ENCODE peak calls at places on chromosomes 11 and 22, in eight cellular contexts. V, G, K, L, W, U, D and Z are unnamed samples.

GRCh38 chr11:134071306-134071705 is 2.4 kb downstream of the JAM3 start:
- DNase-seq in U (no peak), K (no peak), G (no peak), D (no peak), L (no peak), V (no peak), W (no peak), Z (no peak)

GRCh38 chr11:108906329-108906728 is 241.5 kb downstream of the DDX10 start:
- DNase-seq in U (peak), V (peak), K (no peak), W (no peak), G (peak), L (no peak), D (no peak), Z (no peak)

GRCh38 chr22:46077669-46078099 is 72.6 kb upstream of the PPARA start:
- DNase-seq in W (no peak), K (no peak), L (no peak), D (no peak), U (no peak), V (no peak), G (peak), Z (no peak)

GRCh38 chr11:128407962-128408361 is 179.4 kb downstream of the ETS1 start:
- DNase-seq in D (no peak), L (no peak), V (peak), W (no peak), U (no peak), G (peak), K (no peak), Z (no peak)

GRCh38 chr11:47946682-47947575 is 33.4 kb upstream of the PTPRJ start:
- DNase-seq in U (peak), G (peak), L (no peak), V (peak), W (peak), D (peak), K (peak), Z (peak)

GRCh38 chr11:105821366-105821765 is 200.7 kb downstream of the MSANTD4 start:
- DNase-seq in V (no peak), L (no peak), U (no peak), K (no peak), G (no peak), W (no peak), D (no peak), Z (no peak)

GRCh38 chr11:57515332-57516060 is at the start of gene SLC43A1:
- DNase-seq in W (peak), D (peak), L (peak), G (peak), K (no peak), V (peak), U (peak), Z (peak)

GRCh38 chr11:69172674-69173073 is 16.9 kb downstream of the SMIM38 start:
- DNase-seq in G (no peak), D (no peak), K (no peak), L (no peak), W (no peak), V (peak), U (no peak), Z (no peak)

GRCh38 chr11:34318111-34319037 is 39.4 kb downstream of the ABTB2 start:
- DNase-seq in U (peak), V (no peak), L (no peak), G (peak), K (peak), D (no peak), W (peak), Z (no peak)

GRCh38 chr22:24950272-24950902 is 2.1 kb upstream of the KIAA1671 start:
- DNase-seq in V (no peak), L (no peak), G (peak), D (no peak), U (no peak), K (no peak), W (no peak), Z (no peak)

GRCh38 chr11:95520361-95520760 is 269.2 kb downstream of the FAM76B start:
- DNase-seq in K (no peak), D (no peak), G (no peak), V (no peak), U (no peak), L (no peak), W (no peak), Z (no peak)

GRCh38 chr11:112012877-112013276 is 12.3 kb upstream of the DLAT start:
- DNase-seq in G (peak), L (no peak), K (no peak), U (no peak), D (no peak), V (peak), W (no peak), Z (no peak)

GRCh38 chr22:44765571-44766285 is 13.4 kb downstream of the ARHGAP8 start:
- DNase-seq in K (no peak), D (no peak), V (no peak), L (no peak), W (no peak), G (no peak), U (no peak), Z (no peak)

GRCh38 chr11:134560066-134560465 is 148.0 kb upstream of the B3GAT1 start:
- DNase-seq in V (no peak), D (no peak), K (no peak), W (no peak), G (no peak), L (no peak), U (no peak), Z (no peak)

GRCh38 chr11:9861860-9862725 is 198.2 kb downstream of the SWAP70 start:
- DNase-seq in W (peak), V (peak), D (peak), U (peak), L (peak), G (peak), K (peak), Z (peak)

GRCh38 chr22:45584121-45584570 is 81.5 kb downstream of the FBLN1 start:
- DNase-seq in D (no peak), V (peak), G (peak), L (no peak), U (peak), K (no peak), W (no peak), Z (no peak)

GRCh38 chr11:76210920-76211851 is 4.9 kb upstream of the WNT11 start:
- DNase-seq in D (no peak), V (no peak), L (no peak), K (no peak), W (no peak), G (no peak), U (no peak), Z (peak)

GRCh38 chr11:57903441-57904123 is 120.1 kb upstream of the OR9Q1 start:
- DNase-seq in K (no peak), G (no peak), W (peak), U (no peak), L (no peak), D (no peak), V (no peak), Z (peak)

GRCh38 chr22:33678523-33678922 is 241.8 kb downstream of the LARGE1 start:
- DNase-seq in U (no peak), V (no peak), D (no peak), G (no peak), K (no peak), L (no peak), W (no peak), Z (no peak)

GRCh38 chr11:92131289-92131890 is 93.2 kb upstream of the FAT3 start:
- DNase-seq in V (no peak), W (no peak), K (no peak), L (no peak), U (no peak), G (no peak), D (no peak), Z (no peak)

GRCh38 chr11:134034496-134035381 is 34.1 kb upstream of the JAM3 start:
- DNase-seq in U (no peak), V (no peak), W (no peak), G (no peak), L (no peak), K (no peak), D (no peak), Z (no peak)